ENCODE peak calls at places on chromosomes 12 and 14, in four cellular contexts. L, U, E and T are unnamed samples. For H3K27me3 and H3K36me3, the result is how much of the 10 kb centered on the place peaks cover.

GRCh38 chr12:49671051-49671765 is 36.0 kb downstream of the FMNL3 start:
- DNase-seq in E (no peak), U (no peak), L (no peak), T (no peak)

GRCh38 chr14:40652089-40652691 is 954.5 kb upstream of the LRFN5 start:
- DNase-seq in U (no peak), E (no peak), L (no peak), T (no peak)

GRCh38 chr12:85874064-85874463 is at the start of gene NTS:
- DNase-seq in U (no peak), E (no peak), L (peak), T (no peak)

GRCh38 chr14:95200404-95200803 is 43.1 kb upstream of the DICER1 start:
- DNase-seq in U (no peak), L (no peak), E (no peak), T (no peak)

GRCh38 chr12:74725154-74725553 is 187.5 kb downstream of the ATXN7L3B start:
- DNase-seq in U (no peak), E (no peak), L (no peak), T (no peak)

GRCh38 chr14:102523200-102524025 is 13.8 kb upstream of the ANKRD9 start:
- DNase-seq in E (no peak), L (no peak), U (no peak), T (no peak)

GRCh38 chr12:12029653-12030052 is 41.1 kb upstream of the BCL2L14 start:
- DNase-seq in L (no peak), E (no peak), U (no peak), T (no peak)

GRCh38 chr14:67508973-67509372 is 20.5 kb upstream of the TMEM229B start:
- DNase-seq in E (no peak), L (no peak), U (no peak), T (no peak)

GRCh38 chr12:6635856-6636521 is at the start of gene LPAR5:
- DNase-seq in L (peak), U (no peak), E (no peak), T (peak)

GRCh38 chr12:10454531-10454930 is 1.4 kb upstream of the KLRC1 start:
- DNase-seq in L (peak), E (no peak), U (no peak), T (no peak)

GRCh38 chr14:72816287-72816686 is 77.6 kb downstream of the DPF3 start:
- DNase-seq in U (no peak), L (no peak), E (no peak), T (no peak)
- H3K27me3 ChIP-seq in U (under half), L (under half), E (under half), T (under half)

GRCh38 chr12:47687636-47688035 is 18.2 kb downstream of the RPAP3 start:
- DNase-seq in U (no peak), L (no peak), E (no peak), T (no peak)
- H3K36me3 ChIP-seq in U (under half), L (under half), E (under half), T (under half)

GRCh38 chr12:102821149-102821548 is 95.9 kb downstream of the PAH start:
- DNase-seq in E (no peak), U (no peak), L (no peak), T (no peak)

DNA sequence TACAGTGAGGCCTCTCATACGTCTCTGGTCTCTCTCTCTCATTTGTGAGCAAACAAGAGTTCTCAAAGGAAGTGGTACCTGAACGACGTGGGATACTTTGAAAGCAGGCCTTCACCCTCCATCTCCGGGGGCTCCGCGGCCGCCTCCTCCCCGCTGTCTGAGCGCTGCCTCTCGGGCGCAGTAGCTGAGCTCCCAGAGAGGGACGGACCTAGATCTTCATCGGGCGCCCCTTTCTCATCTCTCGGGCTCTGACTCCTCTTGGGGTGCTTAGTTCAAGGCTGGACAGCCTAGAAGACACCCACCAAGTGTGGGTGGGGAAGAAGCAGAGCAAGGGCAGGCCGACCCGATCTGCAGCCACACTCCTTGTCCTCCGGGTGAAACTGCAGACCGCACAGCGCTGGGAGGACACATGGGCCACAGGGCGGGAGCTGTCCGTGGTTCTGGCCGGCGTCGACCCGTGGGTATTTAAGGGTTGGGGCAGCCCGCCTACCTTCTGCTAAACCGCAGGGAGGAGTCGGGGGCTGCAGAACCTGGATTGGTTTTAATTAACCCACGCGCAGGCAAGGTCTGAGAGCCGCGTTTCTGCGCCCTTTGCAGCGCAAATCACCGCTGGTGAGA is 92.7 kb downstream of the PAH start:
- DNase-seq in L (peak), U (peak), E (no peak), T (peak)
- H3K4me3 ChIP-seq in L (no peak), U (no peak), E (no peak), T (no peak)

GRCh38 chr12:132593521-132593920 is 16.9 kb downstream of the LRCOL1 start:
- DNase-seq in U (no peak), L (no peak), E (peak), T (no peak)
- H3K27me3 ChIP-seq in U (under half), L (half or more), E (under half), T (under half)

GRCh38 chr14:70585221-70585620 is 15.2 kb downstream of the MED6 start:
- DNase-seq in E (no peak), U (no peak), L (no peak), T (no peak)
- H3K36me3 ChIP-seq in E (under half), U (under half), L (under half), T (under half)

DNA sequence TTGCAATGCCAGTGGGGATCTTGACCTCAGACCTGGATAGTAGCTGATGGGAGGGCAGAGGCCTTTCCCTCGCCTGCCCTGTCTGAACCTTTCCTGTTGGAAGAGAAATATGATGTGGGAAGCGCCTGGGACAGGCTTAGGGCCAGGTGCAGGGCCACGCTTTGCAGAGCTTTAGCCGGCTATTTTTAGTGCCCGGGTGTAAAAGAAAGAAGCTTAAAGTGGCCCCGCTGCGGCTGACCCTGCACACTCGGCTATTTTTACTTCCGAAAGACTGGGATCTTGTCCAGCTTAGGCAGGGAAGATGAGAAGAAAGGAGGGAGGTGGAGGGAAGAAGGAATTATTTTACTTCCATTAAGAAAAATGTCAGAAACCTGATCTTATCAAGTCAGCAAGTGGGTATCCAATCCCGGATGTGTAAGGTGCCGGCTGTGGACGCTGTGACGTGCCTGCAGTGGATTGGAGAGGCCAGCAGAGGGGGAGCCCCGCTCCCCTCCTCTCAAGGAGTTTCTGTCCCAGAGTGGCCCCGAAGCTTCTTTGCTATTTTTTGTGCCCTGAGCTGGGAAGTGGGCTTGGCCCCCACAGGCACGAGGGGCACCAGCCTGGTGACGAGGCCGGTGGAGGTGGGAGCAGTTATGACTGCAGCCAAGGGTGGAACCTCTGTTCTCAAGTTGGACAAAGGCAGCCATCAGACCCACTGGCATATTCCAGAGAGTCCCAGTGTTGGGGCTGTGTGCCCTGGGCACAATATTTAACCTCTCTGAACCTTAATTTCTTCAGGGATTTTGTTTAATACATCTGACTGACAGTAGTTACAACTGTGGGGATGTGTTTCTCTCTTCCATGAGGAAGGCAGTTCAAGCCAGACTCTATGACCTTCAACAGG is 97.7 kb downstream of the ESRRB start:
- DNase-seq in E (no peak), U (no peak), L (no peak), T (no peak)
- H3K4me3 ChIP-seq in E (no peak), U (no peak), L (no peak), T (no peak)

GRCh38 chr14:38431156-38431555 is 175.3 kb upstream of the CLEC14A start:
- DNase-seq in L (no peak), U (no peak), E (no peak), T (no peak)

GRCh38 chr14:38425324-38425976 is 169.6 kb upstream of the CLEC14A start:
- DNase-seq in L (no peak), U (no peak), E (no peak), T (no peak)

GRCh38 chr14:38432186-38432585 is 176.3 kb upstream of the CLEC14A start:
- DNase-seq in U (no peak), E (no peak), L (no peak), T (no peak)

DNA sequence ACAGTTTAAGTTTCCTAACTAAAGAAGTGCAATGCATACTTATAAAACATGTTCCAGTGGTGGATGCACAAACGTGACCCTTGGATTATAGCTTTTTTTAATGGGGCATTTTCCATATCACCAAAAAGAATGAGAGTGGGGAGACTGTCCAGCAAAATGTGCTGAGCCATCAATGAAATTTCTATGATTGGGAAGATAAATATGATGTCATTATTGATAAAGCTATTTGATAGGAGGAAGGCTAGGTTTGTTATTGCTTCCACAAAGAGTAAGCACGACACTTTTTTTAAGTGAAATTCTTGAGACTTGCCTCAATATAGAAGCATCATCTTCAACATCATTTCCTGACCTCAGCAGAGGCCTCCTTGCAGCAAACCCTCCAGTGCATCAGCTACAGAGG is 174.6 kb upstream of the CLEC14A start:
- DNase-seq in U (no peak), E (no peak), L (no peak), T (no peak)
- H3K27me3 ChIP-seq in U (under half), E (under half), L (under half), T (under half)

GRCh38 chr12:48070033-48070432 is 35.8 kb downstream of the SENP1 start:
- DNase-seq in E (no peak), L (no peak), U (no peak), T (no peak)
- H3K36me3 ChIP-seq in E (under half), L (under half), U (under half), T (under half)

GRCh38 chr14:92105845-92106094 is 612 bp downstream of the ATXN3 start:
- DNase-seq in U (peak), E (peak), L (no peak), T (peak)
- H3K4me3 ChIP-seq in U (peak), E (peak), L (peak), T (peak)

GRCh38 chr14:79279645-79280399 is 931.5 kb downstream of the DIO2 start:
- DNase-seq in L (peak), U (no peak), E (no peak), T (no peak)
- H3K27me3 ChIP-seq in L (half or more), U (under half), E (under half), T (under half)